ENCODE peak calls at places on chromosomes 12 and 14, in four cellular contexts. M, A, D and Y are unnamed samples.

GRCh38 chr12:29103539-29103974 is 45.5 kb upstream of the FAR2 start:
- DNase-seq in M (peak), A (no peak), D (no peak), Y (no peak)

GRCh38 chr12:58648151-58648550 is 272.2 kb downstream of the LRIG3 start:
- DNase-seq in M (no peak), A (no peak), D (no peak), Y (no peak)

GRCh38 chr12:46401703-46402102 is 29.1 kb upstream of the SLC38A2 start:
- DNase-seq in M (no peak), A (peak), D (no peak), Y (no peak)

GRCh38 chr14:23183479-23183878 is at the start of gene SLC7A8:
- DNase-seq in M (no peak), A (peak), D (no peak), Y (peak)

GRCh38 chr12:105681341-105681740 is 350.9 kb downstream of the C12orf75 start:
- DNase-seq in M (no peak), A (no peak), D (no peak), Y (no peak)

GRCh38 chr12:62472472-62472871 is 5.8 kb downstream of the MON2 start:
- DNase-seq in M (no peak), A (no peak), D (no peak), Y (no peak)

GRCh38 chr14:71988954-71989353 is 56.7 kb downstream of the RGS6 start:
- DNase-seq in M (no peak), A (no peak), D (no peak), Y (no peak)

GRCh38 chr14:58060077-58060476 is 91.9 kb downstream of the ARMH4 start:
- DNase-seq in M (no peak), A (no peak), D (no peak), Y (no peak)

GRCh38 chr12:116882742-116883141 is 1.5 kb upstream of the HRK start:
- DNase-seq in M (no peak), A (no peak), D (no peak), Y (no peak)

DNA sequence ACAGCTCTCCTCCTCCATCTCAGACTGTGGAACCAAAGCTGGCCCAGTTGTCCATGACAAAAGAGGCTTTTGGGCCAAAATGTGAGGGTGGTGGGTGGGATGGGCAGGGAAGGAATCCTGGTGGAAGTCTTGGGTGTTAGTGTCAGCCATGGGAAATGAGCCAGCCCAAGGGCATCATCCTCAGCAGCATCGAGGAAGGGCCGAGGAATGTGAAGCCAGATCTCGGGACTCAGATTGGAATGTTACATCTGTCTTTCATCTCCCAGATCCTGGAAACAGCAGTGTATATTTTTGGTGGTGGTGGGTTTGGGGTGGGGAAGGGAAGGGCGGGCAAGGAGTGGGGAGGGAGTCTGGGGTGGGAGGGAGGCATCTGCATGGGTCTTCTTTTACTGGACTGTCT is 11.8 kb upstream of the TAMALIN start:
- DNase-seq in M (no peak), A (no peak), D (no peak), Y (no peak)
- TF ChIP-seq CTCF in M (no peak), A (no peak), D (no peak), Y (no peak)

GRCh38 chr12:23217158-23217557 is 592.2 kb downstream of the ETNK1 start:
- DNase-seq in M (no peak), A (no peak), D (no peak), Y (no peak)
- TF ChIP-seq CTCF in M (peak), A (no peak), D (no peak), Y (no peak)

DNA sequence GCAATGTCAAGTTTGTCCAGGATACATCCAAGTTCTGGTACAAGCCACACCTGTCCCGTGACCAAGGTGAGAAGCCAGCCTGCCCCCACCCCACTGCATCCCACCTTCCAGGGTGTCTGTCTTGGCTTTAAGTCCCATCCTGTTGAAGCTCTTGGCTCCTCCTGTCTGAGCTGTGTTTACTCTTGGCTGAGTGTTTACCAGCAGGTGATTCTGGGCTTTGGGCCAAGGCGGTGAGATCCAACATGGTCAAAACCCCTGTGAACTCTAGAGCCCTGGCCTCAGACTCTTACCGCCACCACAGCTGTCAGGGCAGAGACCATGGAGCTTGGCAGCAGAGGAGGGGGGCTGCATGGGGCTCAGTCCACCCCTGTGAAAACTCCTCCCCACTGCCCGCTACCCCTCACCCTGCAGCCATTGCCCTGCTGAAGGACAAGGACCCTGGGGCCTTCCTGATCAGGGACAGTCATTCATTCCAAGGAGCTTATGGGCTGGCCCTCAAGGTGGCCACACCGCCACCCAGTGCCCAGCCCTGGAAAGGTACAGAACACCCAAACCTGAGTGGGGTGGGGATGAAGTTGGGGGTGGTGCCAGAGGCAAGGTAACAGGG is 11.6 kb downstream of the TNS2 start:
- DNase-seq in M (no peak), A (peak), D (peak), Y (no peak)
- TF ChIP-seq CTCF in M (peak), A (no peak), D (peak), Y (no peak)

GRCh38 chr14:104749111-104749649 is 3.8 kb upstream of the SIVA1 start:
- DNase-seq in M (no peak), A (no peak), D (peak), Y (no peak)
- TF ChIP-seq CTCF in M (no peak), A (no peak), D (no peak), Y (no peak)

DNA sequence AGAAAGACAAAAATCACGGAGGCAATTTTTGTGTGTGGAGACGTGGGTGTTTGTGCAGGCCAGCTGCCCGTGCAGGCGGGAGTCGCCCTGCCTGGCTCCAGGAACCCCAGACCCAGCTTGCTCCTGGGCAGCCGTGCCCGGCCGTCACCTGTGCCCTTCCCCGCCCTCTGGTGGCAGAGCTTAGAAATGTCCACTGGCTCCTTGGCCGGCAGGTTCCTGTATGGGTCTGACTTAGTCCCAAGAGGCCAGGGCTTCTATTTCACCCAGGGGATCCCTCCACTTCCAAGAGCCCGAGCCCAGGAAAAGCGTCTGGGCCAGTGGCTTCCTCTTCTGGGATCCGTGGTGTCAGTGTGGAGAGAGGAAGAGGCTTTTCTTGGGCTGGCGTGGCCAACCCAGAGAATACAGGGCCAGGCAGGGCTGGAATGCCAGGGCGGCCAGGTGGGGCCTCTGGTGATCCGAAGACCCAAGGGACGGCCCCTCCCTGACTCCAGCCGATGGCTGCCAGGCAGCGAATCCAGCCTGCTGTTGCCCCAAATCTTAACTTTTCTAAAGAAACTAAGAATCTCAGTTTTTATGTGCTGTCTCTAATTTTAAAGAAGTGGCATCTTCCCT is 120.9 kb downstream of the TMEM132C start:
- DNase-seq in M (no peak), A (peak), D (no peak), Y (no peak)
- TF ChIP-seq CTCF in M (peak), A (no peak), D (peak), Y (no peak)

GRCh38 chr14:28758253-28758915 is 8.2 kb upstream of the FOXG1 start:
- DNase-seq in M (no peak), A (no peak), D (no peak), Y (no peak)

GRCh38 chr14:28755198-28755794 is 11.3 kb upstream of the FOXG1 start:
- DNase-seq in M (no peak), A (no peak), D (no peak), Y (no peak)

GRCh38 chr14:28755930-28756895 is 10.4 kb upstream of the FOXG1 start:
- DNase-seq in M (no peak), A (no peak), D (no peak), Y (no peak)

GRCh38 chr14:28757790-28758189 is 8.8 kb upstream of the FOXG1 start:
- DNase-seq in M (no peak), A (no peak), D (no peak), Y (no peak)

DNA sequence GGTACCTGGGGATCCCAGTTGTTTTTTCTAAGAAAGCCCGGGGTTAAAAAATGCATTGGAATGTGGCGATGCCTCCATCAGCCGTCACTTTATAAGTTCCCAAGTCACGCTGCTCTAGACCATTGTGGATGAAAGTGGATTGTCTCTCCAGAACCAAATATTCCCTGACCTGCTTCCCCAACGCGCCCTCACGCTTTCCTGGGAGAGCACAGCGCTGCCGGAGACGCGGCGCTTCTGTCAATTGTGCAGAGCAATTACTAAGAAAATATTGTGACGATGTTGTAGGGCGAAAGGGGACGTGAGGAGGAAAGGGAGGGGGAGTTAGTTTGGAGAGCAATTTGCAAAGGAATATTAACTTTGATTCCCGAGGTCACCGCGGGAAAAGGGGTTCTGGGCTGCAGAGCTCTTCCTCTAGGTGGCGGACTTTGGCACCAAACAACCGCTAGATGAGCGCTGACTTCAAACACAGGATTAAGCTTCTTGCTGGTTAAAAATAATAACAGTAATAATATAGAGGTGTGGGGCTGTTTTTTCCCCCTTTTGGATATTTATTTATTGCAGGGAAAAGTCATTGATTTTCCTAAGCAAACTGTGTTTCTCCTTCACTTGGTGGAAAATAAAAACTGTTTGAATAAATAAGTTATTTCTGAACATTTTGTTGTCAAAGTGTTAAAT is 9.6 kb upstream of the FOXG1 start:
- DNase-seq in M (no peak), A (no peak), D (no peak), Y (no peak)
- TF ChIP-seq CTCF in M (peak), A (no peak), D (peak), Y (no peak)

GRCh38 chr14:55734731-55735130 is 154.7 kb downstream of the KTN1 start:
- DNase-seq in M (no peak), A (no peak), D (no peak), Y (no peak)

GRCh38 chr14:55731247-55731872 is 151.4 kb downstream of the KTN1 start:
- DNase-seq in M (no peak), A (no peak), D (no peak), Y (no peak)

GRCh38 chr14:55730602-55731001 is 150.6 kb downstream of the KTN1 start:
- DNase-seq in M (no peak), A (no peak), D (peak), Y (no peak)

GRCh38 chr14:55733609-55734008 is 153.6 kb downstream of the KTN1 start:
- DNase-seq in M (no peak), A (no peak), D (no peak), Y (no peak)

GRCh38 chr14:55731881-55732498 is 152.0 kb downstream of the KTN1 start:
- DNase-seq in M (no peak), A (no peak), D (no peak), Y (no peak)
- TF ChIP-seq CTCF in M (peak), A (no peak), D (peak), Y (no peak)